ENCODE peak calls at places on chromosomes 1 and 21, in ten cellular contexts. M is coronary artery, E is colonic mucosa, J is breast epithelium, Q is lower leg skin, Z is fibroblast of lung, O is neural progenitor cell, S is BJ, A is cardiac muscle cell, C is astrocyte of the cerebellum. X is an unnamed sample.

GRCh38 chr1:151612506-151613274 is 840 bp downstream of the SNX27 start:
- DNase-seq in M (peak; percentile 75), E (peak; percentile 44), J (no peak), Q (peak; percentile 33), Z (peak; percentile 23), O (peak; percentile 63), S (no peak), A (peak; percentile 35), C (no peak), X (no peak)

GRCh38 chr1:95742591-95743089 is 508.6 kb downstream of the RWDD3 start:
- DNase-seq in M (no peak), E (no peak), J (no peak), Q (peak; percentile 44), Z (peak; percentile 88), O (peak; percentile 72), S (no peak), A (no peak), C (no peak), X (peak; percentile 90)

GRCh38 chr1:213131851-213132655 is 81.0 kb downstream of the RPS6KC1 start:
- DNase-seq in M (no peak), E (no peak), J (no peak), Q (no peak), Z (no peak), O (no peak), S (no peak), A (no peak), C (no peak), X (no peak)

GRCh38 chr21:46325073-46325912 is 1.3 kb downstream of the PCNT start:
- DNase-seq in M (no peak), E (peak; percentile 60), J (no peak), Q (no peak), Z (peak; percentile 54), O (peak; percentile 83), S (no peak), A (peak; percentile 76), C (no peak), X (no peak)

GRCh38 chr1:115522386-115522785 is 119.4 kb upstream of the VANGL1 start:
- DNase-seq in M (no peak), E (no peak), J (no peak), Q (no peak), Z (no peak), O (no peak), S (no peak), A (no peak), C (no peak), X (no peak)

GRCh38 chr21:28521932-28522826 is 470.5 kb downstream of the LTN1 start:
- DNase-seq in M (no peak), E (no peak), J (no peak), Q (no peak), Z (peak; percentile 33), O (peak; percentile 33), S (no peak), A (peak; percentile 49), C (peak; percentile 24), X (peak; percentile 49)

GRCh38 chr1:100440075-100440809 is 87.9 kb downstream of the CDC14A start:
- DNase-seq in M (no peak), E (peak; percentile 60), J (no peak), Q (no peak), Z (no peak), O (no peak), S (no peak), A (no peak), C (no peak), X (no peak)

GRCh38 chr1:155933591-155934096 is 569 bp downstream of the KHDC4 start:
- DNase-seq in M (no peak), E (no peak), J (no peak), Q (no peak), Z (no peak), O (no peak), S (no peak), A (no peak), C (no peak), X (no peak)

GRCh38 chr1:99858285-99858684 is 8.1 kb downstream of the AGL start:
- DNase-seq in M (no peak), E (no peak), J (no peak), Q (no peak), Z (no peak), O (no peak), S (no peak), A (no peak), C (no peak), X (no peak)

GRCh38 chr1:40317394-40318074 is 448 bp upstream of the COL9A2 start:
- DNase-seq in M (no peak), E (no peak), J (no peak), Q (no peak), Z (no peak), O (peak; percentile 16), S (no peak), A (no peak), C (no peak), X (no peak)
- H3K4me3 ChIP-seq in M (peak overlapping the region; percentile 75), E (peak overlapping the region; percentile 43), J (peak overlapping the region; percentile 56), Q (peak overlapping the region; percentile 14), Z (no peak overlapping the region), O (peak overlapping the region; percentile 56), S (no peak overlapping the region), A (peak overlapping the region; percentile 28), C (peak overlapping the region; percentile 45), X (no peak overlapping the region)

GRCh38 chr1:234544094-234544579 is 65.2 kb upstream of the TARBP1 start:
- DNase-seq in M (peak; percentile 77), E (peak; percentile 79), J (peak; percentile 60), Q (peak; percentile 81), Z (peak; percentile 93), O (no peak), S (peak; percentile 82), A (peak; percentile 96), C (peak; percentile 88), X (peak; percentile 97)

GRCh38 chr1:234546387-234546704 is 63.6 kb downstream of the IRF2BP2 start:
- DNase-seq in M (peak; percentile 17), E (no peak), J (no peak), Q (no peak), Z (no peak), O (no peak), S (no peak), A (no peak), C (no peak), X (no peak)

GRCh38 chr1:234543442-234544093 is 64.6 kb upstream of the TARBP1 start:
- DNase-seq in M (peak; percentile 54), E (no peak), J (peak; percentile 33), Q (no peak), Z (no peak), O (no peak), S (no peak), A (peak; percentile 53), C (no peak), X (no peak)

GRCh38 chr1:234546890-234547788 is 62.8 kb downstream of the IRF2BP2 start:
- DNase-seq in M (peak; percentile 11), E (no peak), J (no peak), Q (no peak), Z (peak; percentile 85), O (no peak), S (no peak), A (no peak), C (no peak), X (no peak)

DNA sequence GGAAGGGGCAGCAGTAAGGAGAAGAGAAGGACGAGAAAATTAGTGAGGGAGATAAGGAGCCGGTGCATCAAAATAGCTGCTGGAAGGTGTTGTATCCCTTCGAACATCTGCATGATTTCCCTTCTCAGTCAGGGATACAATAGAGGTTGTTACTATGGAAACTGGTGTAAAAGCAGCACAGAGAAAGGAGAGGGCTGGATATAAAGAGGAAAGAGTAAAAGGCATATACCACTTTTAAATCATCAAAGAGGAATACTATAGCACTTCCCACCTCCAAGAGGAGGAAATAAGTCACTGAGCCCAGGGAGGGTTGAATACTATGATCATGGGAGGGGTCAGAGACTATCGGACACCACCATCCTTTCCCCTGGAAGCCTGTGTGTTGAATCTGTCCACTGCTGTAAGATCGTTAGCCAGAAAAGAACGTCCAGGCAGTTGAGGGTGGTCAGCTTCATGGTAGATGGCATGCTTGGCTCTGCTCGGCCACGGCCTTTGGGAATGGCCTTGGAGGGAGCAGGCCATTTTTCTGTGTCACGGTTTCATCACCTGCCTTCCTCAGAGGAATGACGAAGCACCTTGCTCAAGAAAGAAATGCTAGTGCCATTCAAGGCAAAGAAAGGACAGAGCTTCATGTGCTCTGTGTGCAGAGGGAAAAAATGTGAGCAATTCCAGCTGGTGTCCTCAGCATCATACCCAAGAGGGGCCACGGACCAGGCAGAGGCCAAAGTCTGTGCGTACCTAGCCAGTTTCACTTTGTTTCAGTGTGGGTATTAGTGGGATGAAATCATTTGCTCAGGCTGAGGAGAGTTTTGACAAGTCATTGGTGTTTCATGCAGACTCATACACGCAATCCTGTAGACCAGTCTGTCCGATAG is 64.2 kb downstream of the IRF2BP2 start:
- DNase-seq in M (peak; percentile 43), E (no peak), J (no peak), Q (no peak), Z (no peak), O (peak; percentile 49), S (no peak), A (no peak), C (no peak), X (no peak)
- H3K4me3 ChIP-seq in M (no peak overlapping the region), E (no peak overlapping the region), J (no peak overlapping the region), Q (no peak overlapping the region), Z (no peak overlapping the region), O (no peak overlapping the region), S (no peak overlapping the region), A (no peak overlapping the region), C (no peak overlapping the region), X (no peak overlapping the region)

GRCh38 chr1:86156571-86157455 is at the start of gene COL24A1:
- DNase-seq in M (peak; percentile 69), E (no peak), J (peak; percentile 52), Q (no peak), Z (peak; percentile 82), O (peak; percentile 87), S (no peak), A (peak; percentile 81), C (no peak), X (peak; percentile 52)
- H3K4me3 ChIP-seq in M (peak within 1 kb of the TSS; percentile 62), E (peak within 1 kb of the TSS; percentile 24), J (peak within 1 kb of the TSS; percentile 47), Q (peak within 1 kb of the TSS; percentile 11), Z (peak within 1 kb of the TSS; percentile 56), O (peak within 1 kb of the TSS; percentile 47), S (peak within 1 kb of the TSS; percentile 14), A (peak within 1 kb of the TSS; percentile 28), C (peak within 1 kb of the TSS; percentile 33), X (peak within 1 kb of the TSS; percentile 33)

GRCh38 chr1:46301406-46302090 is 1.9 kb downstream of the LRRC41 start:
- DNase-seq in M (peak; percentile 81), E (peak; percentile 51), J (no peak), Q (peak; percentile 23), Z (peak; percentile 63), O (peak; percentile 31), S (no peak), A (no peak), C (no peak), X (no peak)

GRCh38 chr1:46306159-46306530 is 2.6 kb downstream of the UQCRH start:
- DNase-seq in M (no peak), E (no peak), J (no peak), Q (no peak), Z (no peak), O (no peak), S (no peak), A (no peak), C (no peak), X (no peak)

GRCh38 chr1:46303038-46303871 is at the start of the genes LRRC41 and UQCRH:
- DNase-seq in M (peak; percentile 97), E (peak; percentile 96), J (peak; percentile 95), Q (peak; percentile 94), Z (peak; percentile 98), O (peak; percentile 98), S (peak; percentile 84), A (peak; percentile 96), C (peak; percentile 93), X (peak; percentile 93)

GRCh38 chr1:46302091-46303037 is 1.1 kb downstream of the LRRC41 start:
- DNase-seq in M (no peak), E (peak; percentile 53), J (peak; percentile 59), Q (no peak), Z (peak; percentile 66), O (peak; percentile 85), S (no peak), A (peak; percentile 73), C (no peak), X (no peak)

GRCh38 chr1:46303872-46304326 is 401 bp downstream of the UQCRH start:
- DNase-seq in M (no peak), E (peak; percentile 21), J (no peak), Q (no peak), Z (no peak), O (no peak), S (no peak), A (no peak), C (no peak), X (no peak)
- H3K4me3 ChIP-seq in M (peak overlapping the region; percentile 97), E (peak overlapping the region; percentile 60), J (peak overlapping the region; percentile 68), Q (peak overlapping the region; percentile 52), Z (peak overlapping the region; percentile 73), O (peak overlapping the region; percentile 81), S (peak overlapping the region; percentile 92), A (peak overlapping the region; percentile 62), C (peak overlapping the region; percentile 94), X (peak overlapping the region; percentile 77)

X was measured in skeletal muscle cell.